ENCODE peak calls at places on chromosomes 6 and 20, in six cellular contexts. A is activated T-helper 1 cell treated with Interleukin-2 at 50 U/mL for 16 hours, S is heart left ventricle, E is GM10248, D is memory B cell, G is hippocampal formation. X is an unnamed sample.

GRCh38 chr6:101765281-101765680 is 371.8 kb downstream of the GRIK2 start:
- DNase-seq in D (no peak), G (no peak), E (no peak), A (no peak), S (no peak), X (no peak)

GRCh38 chr6:16436550-16436949 is 198.2 kb downstream of the GMPR start:
- DNase-seq in E (no peak), S (no peak), A (no peak), G (no peak), D (no peak), X (no peak)

GRCh38 chr6:6591778-6592388 is 3.4 kb downstream of the LY86 start:
- DNase-seq in D (peak; percentile 52), G (no peak), E (peak; percentile 52), A (no peak), S (peak; percentile 65), X (no peak)

GRCh38 chr6:82840571-82840970 is 225.1 kb downstream of the UBE3D start:
- DNase-seq in D (no peak), E (no peak), A (no peak), S (no peak), G (no peak), X (no peak)

GRCh38 chr20:61047515-61047914 is 204.5 kb upstream of the CDH4 start:
- DNase-seq in S (no peak), E (no peak), G (no peak), A (no peak), D (no peak), X (no peak)

GRCh38 chr20:50590348-50590664 is 80.1 kb downstream of the PTPN1 start:
- DNase-seq in S (no peak), G (no peak), D (no peak), A (no peak), E (no peak), X (no peak)

GRCh38 chr6:130923350-130923749 is 96.1 kb downstream of the SMLR1 start:
- DNase-seq in S (no peak), G (no peak), D (no peak), A (no peak), E (no peak), X (no peak)

GRCh38 chr6:158770948-158771347 is 48.2 kb downstream of the EZR start:
- DNase-seq in E (no peak), D (no peak), G (no peak), A (no peak), S (peak; percentile 67), X (no peak)

GRCh38 chr20:63422653-63423052 is 49.8 kb downstream of the KCNQ2 start:
- DNase-seq in E (no peak), A (no peak), D (no peak), S (no peak), G (no peak), X (no peak)

GRCh38 chr20:64105846-64106434 is 1.4 kb downstream of the NPBWR2 start:
- DNase-seq in S (peak; percentile 7), A (no peak), E (no peak), G (no peak), D (no peak), X (no peak)

GRCh38 chr20:37777556-37777955 is 83.7 kb downstream of the CTNNBL1 start:
- DNase-seq in G (peak; percentile 46), S (no peak), E (no peak), A (no peak), D (no peak), X (no peak)

GRCh38 chr6:142872376-142872775 is 72.6 kb downstream of the HIVEP2 start:
- DNase-seq in A (no peak), S (no peak), G (no peak), E (no peak), D (no peak), X (no peak)

GRCh38 chr6:159172066-159172465 is 2.9 kb downstream of the FNDC1 start:
- DNase-seq in E (no peak), S (no peak), A (no peak), G (no peak), D (no peak), X (no peak)

GRCh38 chr6:158646023-158646888 is 1.7 kb upstream of the DYNLT1 start:
- DNase-seq in D (no peak), E (no peak), S (no peak), G (no peak), A (no peak), X (no peak)

GRCh38 chr6:44262467-44263356 is 2.6 kb downstream of the NFKBIE start:
- DNase-seq in E (no peak), A (no peak), D (no peak), G (no peak), S (peak; percentile 27), X (no peak)

GRCh38 chr6:18081025-18081668 is 41.3 kb downstream of the NHLRC1 start:
- DNase-seq in S (no peak), D (no peak), E (no peak), A (no peak), G (no peak), X (no peak)

GRCh38 chr6:153059757-153060156 is 57.2 kb upstream of the MTRF1L start:
- DNase-seq in D (no peak), E (peak; percentile 10), S (no peak), G (no peak), A (no peak), X (no peak)

GRCh38 chr6:168078943-168079405 is at the start of gene FRMD1:
- DNase-seq in G (no peak), E (no peak), S (no peak), A (no peak), D (no peak), X (no peak)

GRCh38 chr20:8212286-8212685 is 80.2 kb downstream of the PLCB1 start:
- DNase-seq in D (no peak), G (no peak), A (no peak), S (no peak), E (peak; percentile 11), X (no peak)

GRCh38 chr6:97394160-97394748 is 111.2 kb upstream of the MMS22L start:
- DNase-seq in D (peak; percentile 56), S (no peak), G (peak; percentile 72), A (no peak), E (peak; percentile 54), X (peak; percentile 7)

GRCh38 chr6:70901324-70901723 is 55.5 kb downstream of the B3GAT2 start:
- DNase-seq in D (no peak), E (no peak), A (no peak), G (no peak), S (no peak), X (no peak)

GRCh38 chr20:24160563-24161355 is 172.2 kb upstream of the GGTLC1 start:
- DNase-seq in D (no peak), E (no peak), A (no peak), S (peak; percentile 42), G (peak; percentile 39), X (no peak)

GRCh38 chr6:45132683-45133294 is 195.3 kb upstream of the RUNX2 start:
- DNase-seq in E (no peak), S (no peak), G (no peak), A (no peak), D (no peak), X (no peak)